ENCODE peak calls at places on chromosomes 11 and 22, in five cellular contexts. T is fibroblast of lung; J is CD8-positive, alpha-beta T cell; P is IMR-90; O is heart left ventricle. S is an unnamed sample.
A peak's percentile ranks its signal among the peaks of the same experiment; 100 is the strongest.

GRCh38 chr22:39181356-39181755 is 28.9 kb upstream of the CBX7 start:
- DNase-seq in T (no peak), J (no peak), P (no peak), O (no peak), S (no peak)

GRCh38 chr11:63880031-63880841 is 36.7 kb downstream of the RCOR2 start:
- DNase-seq in T (peak; percentile 75), J (no peak), P (peak; percentile 82), O (no peak), S (no peak)

GRCh38 chr22:49203091-49203862 is 624.4 kb downstream of the BRD1 start:
- DNase-seq in T (no peak), J (no peak), P (no peak), O (peak; percentile 57), S (peak; percentile 4)

GRCh38 chr11:75303544-75304224 is 47.8 kb downstream of the ARRB1 start:
- DNase-seq in T (no peak), J (no peak), P (no peak), O (no peak), S (no peak)

GRCh38 chr11:70381872-70382842 is 16.2 kb upstream of the CTTN start:
- DNase-seq in T (peak; percentile 85), J (no peak), P (peak; percentile 95), O (no peak), S (no peak)

GRCh38 chr11:80916180-80916811 is 1475.5 kb upstream of the TENM4 start:
- DNase-seq in T (no peak), J (no peak), P (no peak), O (no peak), S (no peak)

GRCh38 chr11:58928691-58929090 is 10.6 kb upstream of the GLYATL1 start:
- DNase-seq in T (no peak), J (no peak), P (no peak), O (no peak), S (no peak)

GRCh38 chr22:41508770-41509170 is 35.5 kb downstream of the POLR3H start:
- DNase-seq in T (no peak), J (no peak), P (no peak), O (no peak), S (no peak)

GRCh38 chr11:77515483-77515882 is 41.6 kb upstream of the PAK1 start:
- DNase-seq in T (no peak), J (no peak), P (no peak), O (no peak), S (no peak)

GRCh38 chr11:132115454-132115853 is 745.0 kb downstream of the NTM start:
- DNase-seq in T (peak; percentile 32), J (no peak), P (peak; percentile 67), O (no peak), S (no peak)

GRCh38 chr22:47160781-47161520 is 398.5 kb downstream of the TBC1D22A start:
- DNase-seq in T (no peak), J (no peak), P (no peak), O (peak; percentile 50), S (no peak)

GRCh38 chr11:122642971-122643370 is 12.6 kb upstream of the UBASH3B start:
- DNase-seq in T (no peak), J (no peak), P (peak; percentile 57), O (no peak), S (no peak)

GRCh38 chr11:87722756-87723599 is 452.3 kb downstream of the RAB38 start:
- DNase-seq in T (peak; percentile 10), J (no peak), P (peak; percentile 2), O (no peak), S (peak; percentile 43)

GRCh38 chr11:45332486-45332934 is 46.4 kb upstream of the SYT13 start:
- DNase-seq in T (peak; percentile 49), J (no peak), P (peak; percentile 19), O (no peak), S (peak; percentile 45)

GRCh38 chr22:49087163-49087562 is 740.5 kb downstream of the BRD1 start:
- DNase-seq in T (no peak), J (no peak), P (no peak), O (no peak), S (no peak)

GRCh38 chr11:72841397-72841796 is 27.2 kb downstream of the ATG16L2 start:
- DNase-seq in T (no peak), J (no peak), P (no peak), O (no peak), S (no peak)
- H3K36me3 ChIP-seq in T (no peaks in the 10 kb centered on the region), J (peaks cover 24% of the 10 kb centered on the region), P (peaks cover 14% of the 10 kb centered on the region), O (peaks cover 74% of the 10 kb centered on the region), S (peaks cover 82% of the 10 kb centered on the region)

GRCh38 chr22:17844150-17844549 is 69.9 kb upstream of the BID start:
- DNase-seq in T (no peak), J (no peak), P (no peak), O (no peak), S (no peak)

GRCh38 chr22:17845340-17845739 is 71.1 kb upstream of the BID start:
- DNase-seq in T (no peak), J (no peak), P (no peak), O (no peak), S (no peak)

GRCh38 chr22:17846326-17846992 is 72.2 kb upstream of the BID start:
- DNase-seq in T (peak; percentile 10), J (no peak), P (no peak), O (no peak), S (no peak)

GRCh38 chr22:17847360-17848078 is 73.2 kb upstream of the BID start:
- DNase-seq in T (no peak), J (no peak), P (no peak), O (no peak), S (no peak)

GRCh38 chr22:17845790-17846189 is 71.5 kb upstream of the BID start:
- DNase-seq in T (no peak), J (no peak), P (no peak), O (no peak), S (no peak)
- H3K36me3 ChIP-seq in T (no peaks in the 10 kb centered on the region), J (no peaks in the 10 kb centered on the region), P (peaks cover 4% of the 10 kb centered on the region), O (peaks cover 10% of the 10 kb centered on the region), S (peaks cover 16% of the 10 kb centered on the region)

GRCh38 chr11:66721939-66722338 is 7.1 kb downstream of the SPTBN2 start:
- DNase-seq in T (no peak), J (no peak), P (no peak), O (no peak), S (no peak)
- H3K36me3 ChIP-seq in T (no peaks in the 10 kb centered on the region), J (no peaks in the 10 kb centered on the region), P (no peaks in the 10 kb centered on the region), O (no peaks in the 10 kb centered on the region), S (no peaks in the 10 kb centered on the region)

DNA sequence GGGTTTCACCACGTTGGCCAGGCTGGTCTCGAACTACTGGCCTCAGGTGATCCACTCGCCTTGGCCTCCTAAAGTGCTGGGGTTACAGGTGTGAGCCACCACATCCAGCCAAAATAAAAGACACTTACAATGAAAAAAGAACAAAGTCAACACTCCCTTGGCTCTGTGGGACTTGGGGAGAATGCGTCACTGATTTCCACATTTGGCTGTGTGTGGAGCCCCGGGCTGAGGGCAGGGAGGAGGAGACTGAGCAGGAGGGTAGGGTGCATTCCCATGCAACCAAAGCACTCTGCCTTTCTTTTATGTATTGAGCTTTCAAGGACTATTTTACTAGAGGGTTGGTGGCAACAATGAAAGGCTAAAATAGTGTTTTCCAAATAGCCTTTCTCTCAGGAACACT is 10.3 kb upstream of the SERPIND1 start:
- DNase-seq in T (no peak), J (no peak), P (no peak), O (no peak), S (no peak)
- H3K36me3 ChIP-seq in T (peaks cover 8% of the 10 kb centered on the region), J (peaks cover 46% of the 10 kb centered on the region), P (peaks cover 39% of the 10 kb centered on the region), O (peaks cover 79% of the 10 kb centered on the region), S (peaks cover 83% of the 10 kb centered on the region)

GRCh38 chr22:19914201-19914943 is 27.2 kb upstream of the COMT start:
- DNase-seq in T (no peak), J (no peak), P (no peak), O (no peak), S (no peak)

GRCh38 chr22:19916941-19917340 is 24.6 kb upstream of the COMT start:
- DNase-seq in T (no peak), J (no peak), P (no peak), O (no peak), S (peak; percentile 79)

GRCh38 chr22:19917389-19918138 is 24.0 kb upstream of the COMT start:
- DNase-seq in T (no peak), J (no peak), P (no peak), O (no peak), S (no peak)

GRCh38 chr22:19915287-19915954 is 26.2 kb upstream of the COMT start:
- DNase-seq in T (no peak), J (no peak), P (no peak), O (no peak), S (no peak)

GRCh38 chr22:19916006-19916405 is 25.6 kb upstream of the COMT start:
- DNase-seq in T (no peak), J (no peak), P (no peak), O (no peak), S (peak; percentile 68)
- H3K36me3 ChIP-seq in T (peaks cover 8% of the 10 kb centered on the region), J (peaks cover 31% of the 10 kb centered on the region), P (peaks cover 51% of the 10 kb centered on the region), O (peaks cover 70% of the 10 kb centered on the region), S (peaks cover 92% of the 10 kb centered on the region)

GRCh38 chr22:37301144-37301820 is 19.0 kb downstream of the CYTH4 start:
- DNase-seq in T (peak; percentile 19), J (no peak), P (peak; percentile 14), O (peak; percentile 12), S (no peak)
- H3K36me3 ChIP-seq in T (no peaks in the 10 kb centered on the region), J (peaks cover 55% of the 10 kb centered on the region), P (no peaks in the 10 kb centered on the region), O (no peaks in the 10 kb centered on the region), S (peaks cover 11% of the 10 kb centered on the region)

DNA sequence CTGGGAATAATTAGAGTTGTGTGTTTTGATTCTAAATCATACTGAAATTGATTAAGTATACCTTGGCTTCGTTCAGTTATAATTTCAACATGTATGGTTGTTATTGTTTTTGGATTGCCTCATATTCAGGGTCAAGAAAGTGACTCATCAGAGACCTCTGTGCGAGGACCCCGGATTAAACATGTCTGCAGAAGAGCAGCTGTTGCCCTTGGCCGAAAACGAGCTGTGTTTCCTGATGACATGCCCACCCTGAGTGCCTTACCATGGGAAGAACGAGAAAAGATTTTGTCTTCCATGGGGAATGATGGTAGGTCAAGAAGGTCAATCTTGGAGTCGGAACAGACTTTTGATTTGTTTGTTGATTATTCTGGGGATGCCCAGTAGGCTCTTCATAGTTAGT is 40.4 kb downstream of the KMT2A start:
- DNase-seq in T (peak; percentile 46), J (no peak), P (no peak), O (no peak), S (no peak)
- H3K36me3 ChIP-seq in T (peaks cover 12% of the 10 kb centered on the region), J (peaks cover 66% of the 10 kb centered on the region), P (peaks cover 39% of the 10 kb centered on the region), O (peaks cover 95% of the 10 kb centered on the region), S (peaks cover 97% of the 10 kb centered on the region)

S was measured in stomach.